ENCODE peak calls at places on chromosomes 3 and 15, in seven cellular contexts. Q is dorsolateral prefrontal cortex, D is AG09309, P is cardiac muscle cell, A is prostate gland, G is tibial nerve, R is cardiac fibroblast. M is an unnamed sample.

GRCh38 chr3:72665701-72666443 is 182.4 kb downstream of the SHQ1 start:
- DNase-seq in R (peak), D (no peak), Q (no peak), G (no peak), P (peak), A (peak), M (peak)

GRCh38 chr3:62686486-62686885 is 188.7 kb downstream of the CADPS start:
- DNase-seq in G (no peak), R (peak), D (peak), P (no peak), A (no peak), Q (no peak), M (peak)

GRCh38 chr3:105415981-105416380 is 49.3 kb downstream of the ALCAM start:
- DNase-seq in A (no peak), D (no peak), G (no peak), R (no peak), P (no peak), Q (no peak), M (no peak)

GRCh38 chr15:47196057-47196456 is 521.2 kb upstream of the SEMA6D start:
- DNase-seq in G (peak), P (peak), R (peak), Q (peak), D (peak), A (peak), M (peak)

GRCh38 chr3:57464801-57465200 is 79.3 kb downstream of the DNAH12 start:
- DNase-seq in A (no peak), D (no peak), G (no peak), Q (no peak), P (peak), R (peak), M (no peak)

GRCh38 chr3:13161021-13161759 is 88.0 kb upstream of the IQSEC1 start:
- DNase-seq in R (no peak), D (no peak), G (no peak), Q (no peak), P (no peak), A (no peak), M (no peak)

GRCh38 chr3:99565316-99565715 is 73.1 kb upstream of the COL8A1 start:
- DNase-seq in G (no peak), Q (no peak), P (no peak), R (no peak), A (no peak), D (no peak), M (no peak)

GRCh38 chr3:21979706-21980105 is 228.7 kb upstream of the ZNF385D start:
- DNase-seq in Q (no peak), P (no peak), A (no peak), D (no peak), R (no peak), G (no peak), M (peak)

GRCh38 chr15:74793135-74794028 is 11.5 kb downstream of the CSK start:
- DNase-seq in R (no peak), P (no peak), D (no peak), G (no peak), A (no peak), Q (no peak), M (no peak)

GRCh38 chr3:123394391-123395022 is 54.4 kb downstream of the ADCY5 start:
- DNase-seq in Q (no peak), R (no peak), D (no peak), P (peak), A (no peak), G (no peak), M (no peak)

GRCh38 chr15:67021455-67021854 is 43.9 kb upstream of the SMAD3 start:
- DNase-seq in R (no peak), G (no peak), A (no peak), D (no peak), P (no peak), Q (no peak), M (peak)

GRCh38 chr3:89306535-89306934 is 199.1 kb downstream of the EPHA3 start:
- DNase-seq in A (no peak), G (no peak), R (no peak), D (no peak), P (no peak), Q (no peak), M (no peak)

GRCh38 chr3:33883538-33884203 is 85.2 kb downstream of the PDCD6IP start:
- DNase-seq in A (no peak), G (no peak), P (peak), D (no peak), Q (no peak), R (peak), M (peak)

GRCh38 chr15:40343512-40343911 is 2.8 kb upstream of the CCDC9B start:
- DNase-seq in A (no peak), R (peak), G (no peak), Q (no peak), P (no peak), D (peak), M (peak)

GRCh38 chr15:45583731-45584639 is 3.2 kb upstream of the BLOC1S6 start:
- DNase-seq in G (no peak), Q (no peak), P (no peak), A (no peak), R (peak), D (no peak), M (no peak)

GRCh38 chr3:108124337-108125150 is 33.7 kb upstream of the CD47 start:
- DNase-seq in D (no peak), P (no peak), Q (no peak), R (no peak), A (no peak), G (no peak), M (no peak)

GRCh38 chr3:179666030-179666429 is 13.2 kb downstream of the USP13 start:
- DNase-seq in Q (no peak), G (no peak), R (no peak), A (no peak), D (no peak), P (no peak), M (no peak)

GRCh38 chr3:70264122-70264780 is 48.2 kb downstream of the MDFIC2 start:
- DNase-seq in P (no peak), G (no peak), A (no peak), Q (no peak), R (peak), D (no peak), M (no peak)

GRCh38 chr15:51135276-51135675 is 40.6 kb upstream of the TNFAIP8L3 start:
- DNase-seq in G (no peak), Q (no peak), D (no peak), R (no peak), A (no peak), P (no peak), M (peak)

GRCh38 chr3:48433472-48434118 is 3.7 kb upstream of the PLXNB1 start:
- DNase-seq in R (peak), G (no peak), D (no peak), Q (no peak), P (no peak), A (no peak), M (peak)

GRCh38 chr15:67832031-67832551 is 6.8 kb downstream of the SKOR1 start:
- DNase-seq in D (no peak), G (no peak), Q (no peak), A (no peak), P (no peak), R (peak), M (no peak)

GRCh38 chr3:183156266-183156665 is 6.3 kb downstream of the LAMP3 start:
- DNase-seq in P (no peak), A (no peak), D (no peak), Q (no peak), G (no peak), R (no peak), M (no peak)

GRCh38 chr3:34483290-34483887 is 685.0 kb downstream of the PDCD6IP start:
- DNase-seq in P (no peak), D (no peak), A (no peak), R (no peak), G (no peak), Q (no peak), M (no peak)

GRCh38 chr3:197465197-197465995 is 90.4 kb downstream of the BDH1 start:
- DNase-seq in R (no peak), G (no peak), P (no peak), A (no peak), Q (no peak), D (no peak), M (no peak)

GRCh38 chr3:138389144-138389601 is 40.8 kb downstream of the MRAS start:
- DNase-seq in R (peak), P (no peak), D (no peak), A (no peak), Q (no peak), G (no peak), M (no peak)

GRCh38 chr15:74983725-74984231 is 11.6 kb upstream of the SCAMP5 start:
- DNase-seq in G (no peak), R (no peak), D (no peak), P (no peak), A (no peak), Q (no peak), M (peak)

GRCh38 chr3:79766474-79767193 is 1.2 kb downstream of the ROBO1 start:
- DNase-seq in R (no peak), D (no peak), G (no peak), P (peak), Q (no peak), A (no peak), M (no peak)

GRCh38 chr3:143888846-143889245 is 40.6 kb upstream of the SLC9A9 start:
- DNase-seq in D (no peak), A (no peak), P (no peak), Q (no peak), G (no peak), R (no peak), M (no peak)

GRCh38 chr15:92670625-92671024 is 15.1 kb upstream of the FAM174B start:
- DNase-seq in Q (no peak), A (no peak), D (no peak), R (no peak), G (no peak), P (no peak), M (no peak)

GRCh38 chr15:58553365-58553918 is 121.7 kb downstream of the LIPC start:
- DNase-seq in D (no peak), Q (no peak), G (no peak), A (no peak), P (no peak), R (no peak), M (no peak)

DNA sequence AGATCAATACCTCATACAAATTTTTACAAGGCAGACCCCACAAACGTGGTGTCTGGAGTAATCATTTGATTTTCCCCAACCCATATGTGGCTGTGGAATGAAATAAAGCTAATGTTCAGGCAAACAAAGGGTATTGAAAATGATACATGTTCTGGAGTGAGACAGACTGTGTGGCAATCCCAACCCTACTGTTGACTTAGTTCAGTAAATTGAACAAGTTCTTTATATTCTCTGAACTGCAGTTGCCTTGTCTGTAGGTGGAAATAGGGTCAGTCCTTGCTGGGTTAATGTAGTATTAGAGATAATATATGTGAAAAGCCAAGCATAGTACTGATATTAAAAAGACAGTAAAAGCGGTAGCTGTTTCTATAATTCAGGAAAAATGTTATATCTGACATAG is 69.0 kb downstream of the GRM7 start:
- DNase-seq in P (no peak), G (no peak), R (no peak), Q (no peak), A (no peak), D (no peak), M (no peak)
- H3K4me3 ChIP-seq in P (no peak), G (no peak), R (no peak), Q (no peak), A (no peak), D (no peak), M (no peak)

GRCh38 chr3:32840086-32840841 is 22.5 kb downstream of the TRIM71 start:
- DNase-seq in P (no peak), Q (no peak), D (no peak), G (no peak), R (no peak), A (no peak), M (no peak)
- H3K4me3 ChIP-seq in P (no peak), Q (no peak), D (no peak), G (no peak), R (no peak), A (no peak), M (no peak)

GRCh38 chr3:37179144-37179967 is 5.0 kb upstream of the LRRFIP2 start:
- DNase-seq in D (no peak), G (no peak), R (no peak), Q (no peak), A (no peak), P (no peak), M (no peak)
- H3K4me3 ChIP-seq in D (no peak), G (no peak), R (no peak), Q (no peak), A (no peak), P (no peak), M (no peak)

DNA sequence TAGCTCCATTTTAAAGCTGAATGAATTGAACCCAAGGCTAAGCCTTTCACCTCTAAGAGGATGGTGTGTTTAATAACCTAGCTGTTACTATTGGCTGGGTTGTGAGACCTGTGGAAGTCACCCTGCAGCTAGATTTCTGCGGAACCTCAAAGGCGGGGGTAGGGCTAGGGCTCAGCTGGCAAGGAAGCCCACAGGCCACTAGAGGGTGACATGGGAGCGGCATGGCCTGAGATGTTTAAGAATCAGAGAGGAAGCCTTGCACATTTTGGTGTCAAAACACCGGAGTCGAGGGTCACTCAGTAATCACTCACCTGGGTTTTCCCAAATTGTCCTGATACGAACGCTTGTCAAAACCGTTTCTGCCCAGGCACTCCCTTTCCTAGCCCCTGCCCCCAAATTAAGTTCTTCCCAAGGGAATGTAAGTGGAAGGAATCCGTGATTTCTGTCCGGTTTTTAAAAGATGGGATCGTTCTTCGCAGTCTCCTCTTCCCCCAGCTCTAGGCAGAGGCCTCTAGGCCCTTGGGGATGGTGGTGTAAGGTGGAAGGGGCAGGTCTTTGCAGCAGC is 3.8 kb upstream of the ACAD9 start:
- DNase-seq in G (no peak), D (no peak), A (no peak), P (peak), R (peak), Q (no peak), M (no peak)
- H3K4me3 ChIP-seq in G (no peak), D (no peak), A (no peak), P (no peak), R (no peak), Q (no peak), M (no peak)

GRCh38 chr3:58574682-58575081 is 2.5 kb downstream of the FAM107A start:
- DNase-seq in Q (no peak), R (no peak), P (no peak), G (no peak), D (no peak), A (no peak), M (no peak)

GRCh38 chr3:58578873-58579272 is 1.7 kb upstream of the FAM107A start:
- DNase-seq in R (no peak), D (no peak), Q (no peak), P (no peak), G (no peak), A (no peak), M (no peak)

GRCh38 chr3:58575986-58576652 is 1.1 kb downstream of the FAM107A start:
- DNase-seq in P (no peak), G (no peak), A (no peak), R (peak), D (no peak), Q (no peak), M (no peak)

GRCh38 chr3:58576716-58577115 is 475 bp downstream of the FAM107A start:
- DNase-seq in D (no peak), G (no peak), Q (no peak), R (no peak), A (no peak), P (no peak), M (no peak)

DNA sequence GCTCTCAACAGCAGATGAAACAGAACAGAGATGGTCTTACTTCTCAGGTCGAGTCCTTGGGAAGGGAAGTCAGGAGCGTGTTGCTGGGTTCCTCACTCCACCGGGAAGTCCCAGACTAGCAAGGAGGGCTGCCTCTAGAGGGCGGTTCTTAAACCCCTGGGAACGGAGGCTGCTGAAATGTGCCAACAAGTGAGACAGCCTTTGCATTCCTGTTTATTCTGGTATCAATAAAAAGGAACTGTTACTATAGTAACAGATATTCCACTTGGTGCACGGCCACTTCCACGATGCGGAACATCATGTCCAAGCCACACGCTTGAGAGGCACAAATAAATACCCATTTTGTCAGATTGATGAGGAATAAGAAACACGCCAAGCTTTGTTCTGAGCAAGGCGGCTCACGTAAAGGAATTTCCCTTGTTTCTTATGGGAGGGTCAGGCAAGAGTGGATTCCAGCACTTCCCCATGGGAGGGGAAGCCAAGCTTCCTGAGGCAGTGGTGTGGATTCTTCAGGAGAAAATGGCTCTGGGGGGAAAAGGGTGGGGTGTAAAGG is at the start of gene FAM107A:
- DNase-seq in P (no peak), G (peak), D (peak), Q (no peak), A (peak), R (peak), M (no peak)
- H3K4me3 ChIP-seq in P (no peak), G (peak), D (no peak), Q (peak), A (peak), R (no peak), M (no peak)

GRCh38 chr15:71124937-71125755 is 9.9 kb downstream of the THSD4 start:
- DNase-seq in D (no peak), A (peak), Q (no peak), G (no peak), P (no peak), R (no peak), M (no peak)
- H3K4me3 ChIP-seq in D (no peak), A (no peak), Q (no peak), G (no peak), P (no peak), R (no peak), M (no peak)

GRCh38 chr3:188670446-188670845 is 501.3 kb upstream of the TPRG1 start:
- DNase-seq in Q (no peak), D (no peak), A (no peak), P (no peak), G (no peak), R (no peak), M (no peak)

GRCh38 chr3:188673509-188674239 is 498.1 kb upstream of the TPRG1 start:
- DNase-seq in Q (no peak), P (no peak), D (peak), G (no peak), R (peak), A (no peak), M (peak)

GRCh38 chr3:188671941-188672340 is 499.8 kb upstream of the TPRG1 start:
- DNase-seq in R (no peak), D (no peak), G (no peak), Q (no peak), P (no peak), A (no peak), M (no peak)

GRCh38 chr3:188672840-188673239 is 498.9 kb upstream of the TPRG1 start:
- DNase-seq in Q (no peak), P (no peak), R (no peak), D (no peak), G (no peak), A (no peak), M (no peak)
- H3K4me3 ChIP-seq in Q (no peak), P (no peak), R (no peak), D (no peak), G (no peak), A (no peak), M (no peak)

GRCh38 chr3:55490194-55490913 is 3.2 kb upstream of the WNT5A start:
- DNase-seq in A (no peak), P (peak), G (no peak), R (no peak), D (no peak), Q (no peak), M (no peak)
- H3K4me3 ChIP-seq in A (no peak), P (peak), G (no peak), R (no peak), D (no peak), Q (no peak), M (no peak)

GRCh38 chr15:99616129-99616528 is 50.3 kb downstream of the MEF2A start:
- DNase-seq in R (no peak), P (no peak), G (no peak), A (no peak), D (no peak), Q (no peak), M (no peak)
- H3K4me3 ChIP-seq in R (no peak), P (no peak), G (no peak), A (no peak), D (no peak), Q (no peak), M (no peak)